ENCODE peak calls at places on chromosome 13, in eight cellular contexts. C, K, R, O, D, V, W and M are unnamed samples.
A peak's percentile ranks its signal among the peaks of the same experiment; 100 is the strongest.

GRCh38 chr13:41018583-41018909 is 570 bp downstream of the ELF1 start:
- DNase-seq in C (no peak), K (no peak), R (no peak), O (no peak), D (no peak), V (no peak), W (no peak), M (no peak)

GRCh38 chr13:23320926-23321533 is 112.5 kb downstream of the SACS start:
- DNase-seq in C (no peak), K (no peak), R (no peak), O (no peak), D (peak; percentile 4), V (no peak), W (no peak), M (no peak)

GRCh38 chr13:83752141-83752540 is 130.1 kb downstream of the SLITRK1 start:
- DNase-seq in C (no peak), K (no peak), R (no peak), O (no peak), D (peak; percentile 56), V (peak; percentile 5), W (no peak), M (no peak)

GRCh38 chr13:45989607-45990006 is 62.9 kb downstream of the ZC3H13 start:
- DNase-seq in C (no peak), K (no peak), R (no peak), O (no peak), D (no peak), V (peak; percentile 91), W (no peak), M (no peak)

GRCh38 chr13:24822640-24823039 is 58.7 kb downstream of the RNF17 start:
- DNase-seq in C (no peak), K (no peak), R (no peak), O (no peak), D (no peak), V (no peak), W (no peak), M (no peak)

GRCh38 chr13:27573265-27573664 is 47.1 kb downstream of the LNX2 start:
- DNase-seq in C (no peak), K (no peak), R (no peak), O (no peak), D (peak; percentile 80), V (peak; percentile 27), W (no peak), M (no peak)

GRCh38 chr13:20993661-20994440 is 67.5 kb downstream of the LATS2 start:
- DNase-seq in C (no peak), K (no peak), R (no peak), O (no peak), D (no peak), V (peak; percentile 66), W (no peak), M (no peak)

GRCh38 chr13:32252812-32253440 is 62.2 kb downstream of the ZAR1L start:
- DNase-seq in C (no peak), K (no peak), R (no peak), O (no peak), D (no peak), V (no peak), W (no peak), M (no peak)

GRCh38 chr13:109243311-109243951 is 543.0 kb downstream of the IRS2 start:
- DNase-seq in C (no peak), K (no peak), R (no peak), O (no peak), D (peak; percentile 88), V (peak; percentile 83), W (no peak), M (no peak)
- H3K27ac ChIP-seq in C (no peak overlapping the region), K (no peak overlapping the region), R (no peak overlapping the region), O (no peak overlapping the region), D (peak overlapping the region; percentile 77), V (peak overlapping the region; percentile 73), W (no peak overlapping the region), M (no peak overlapping the region)

GRCh38 chr13:99548448-99548847 is 47.2 kb downstream of the TM9SF2 start:
- DNase-seq in C (no peak), K (no peak), R (no peak), O (no peak), D (no peak), V (no peak), W (no peak), M (no peak)
- H3K36me3 ChIP-seq in C (peaks cover 9% of the 10 kb centered on the region), K (peaks cover 29% of the 10 kb centered on the region), R (peaks cover 45% of the 10 kb centered on the region), O (peaks cover 71% of the 10 kb centered on the region), D (peaks cover 18% of the 10 kb centered on the region), V (peaks cover 4% of the 10 kb centered on the region), W (peaks cover 14% of the 10 kb centered on the region), M (peaks cover 11% of the 10 kb centered on the region)

GRCh38 chr13:110343241-110343865 is 36.3 kb downstream of the COL4A2 start:
- DNase-seq in C (no peak), K (no peak), R (no peak), O (no peak), D (peak; percentile 87), V (no peak), W (no peak), M (no peak)

GRCh38 chr13:110339975-110340550 is 33.0 kb downstream of the COL4A2 start:
- DNase-seq in C (no peak), K (no peak), R (no peak), O (no peak), D (no peak), V (no peak), W (no peak), M (no peak)

GRCh38 chr13:110340812-110341444 is 33.8 kb downstream of the COL4A2 start:
- DNase-seq in C (no peak), K (peak; percentile 45), R (no peak), O (no peak), D (no peak), V (peak; percentile 87), W (peak; percentile 54), M (no peak)

GRCh38 chr13:110342474-110342873 is 35.4 kb downstream of the COL4A2 start:
- DNase-seq in C (no peak), K (no peak), R (no peak), O (no peak), D (no peak), V (no peak), W (no peak), M (no peak)

GRCh38 chr13:110341445-110342247 is 34.6 kb downstream of the COL4A2 start:
- DNase-seq in C (no peak), K (no peak), R (peak; percentile 36), O (no peak), D (no peak), V (peak; percentile 78), W (no peak), M (no peak)
- H3K4me3 ChIP-seq in C (no peak overlapping the region), K (peak overlapping the region; percentile 26), R (no peak overlapping the region), O (no peak overlapping the region), D (no peak overlapping the region), V (no peak overlapping the region), W (no peak overlapping the region), M (no peak overlapping the region)

GRCh38 chr13:51767100-51767499 is 36.9 kb downstream of the DHRS12 start:
- DNase-seq in C (no peak), K (no peak), R (no peak), O (no peak), D (peak; percentile 8), V (no peak), W (no peak), M (no peak)
- H3K27ac ChIP-seq in C (no peak overlapping the region), K (no peak overlapping the region), R (no peak overlapping the region), O (no peak overlapping the region), D (no peak overlapping the region), V (no peak overlapping the region), W (no peak overlapping the region), M (no peak overlapping the region)

GRCh38 chr13:110907301-110907700 is 7.6 kb downstream of the ANKRD10 start:
- DNase-seq in C (no peak), K (no peak), R (no peak), O (no peak), D (no peak), V (no peak), W (no peak), M (no peak)
- H3K36me3 ChIP-seq in C (peaks cover 3% of the 10 kb centered on the region), K (peaks cover 14% of the 10 kb centered on the region), R (peaks cover 85% of the 10 kb centered on the region), O (peaks cover 9% of the 10 kb centered on the region), D (peaks cover 48% of the 10 kb centered on the region), V (peaks cover 4% of the 10 kb centered on the region), W (no peaks in the 10 kb centered on the region), M (peaks cover 14% of the 10 kb centered on the region)

DNA sequence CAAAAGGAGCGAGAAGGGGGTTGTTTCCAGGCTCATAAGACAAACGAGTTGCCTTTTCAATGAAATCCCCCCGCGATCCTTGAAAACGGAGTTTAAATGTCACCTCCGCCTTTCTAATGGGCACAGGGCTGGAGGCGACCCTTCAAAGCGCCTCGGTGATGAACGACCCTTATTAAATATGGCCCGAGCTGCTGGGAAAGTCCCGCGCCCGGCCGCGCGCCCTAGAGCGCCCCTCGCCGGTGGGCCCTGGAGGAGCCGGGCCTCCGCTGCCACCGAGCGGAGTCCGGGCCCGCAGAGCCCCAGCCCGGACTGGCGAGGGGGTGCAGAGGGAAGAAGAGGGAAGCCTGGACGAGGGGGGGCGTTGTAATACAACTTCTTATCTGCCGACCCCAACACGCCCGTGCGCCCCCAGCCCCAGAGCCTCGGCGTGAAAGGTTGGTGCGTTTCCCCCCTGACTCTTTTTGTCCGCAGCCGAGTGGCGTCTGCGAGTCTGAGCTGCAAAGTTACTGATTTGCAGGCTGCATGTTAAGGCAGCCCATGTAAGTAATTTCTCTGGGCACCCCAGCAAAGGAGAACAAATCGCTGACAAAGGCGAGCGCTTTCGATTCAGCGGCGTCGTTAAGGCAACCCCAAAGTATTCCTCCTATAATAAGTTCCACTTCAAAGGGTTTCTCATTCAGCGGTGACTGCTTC is 11.9 kb downstream of the ZIC5 start:
- DNase-seq in C (peak; percentile 74), K (no peak), R (no peak), O (no peak), D (no peak), V (no peak), W (no peak), M (no peak)
- H3K4me3 ChIP-seq in C (peak overlapping the region; percentile 64), K (no peak overlapping the region), R (no peak overlapping the region), O (no peak overlapping the region), D (peak overlapping the region; percentile 59), V (peak overlapping the region; percentile 11), W (no peak overlapping the region), M (no peak overlapping the region)

GRCh38 chr13:112942689-112943308 is 26.2 kb upstream of the MCF2L start:
- DNase-seq in C (peak; percentile 99), K (peak; percentile 92), R (peak; percentile 90), O (peak; percentile 97), D (peak; percentile 96), V (peak; percentile 92), W (peak; percentile 100), M (peak; percentile 98)

GRCh38 chr13:112947796-112948195 is 21.2 kb upstream of the MCF2L start:
- DNase-seq in C (no peak), K (no peak), R (no peak), O (no peak), D (no peak), V (no peak), W (no peak), M (no peak)

GRCh38 chr13:112941349-112941748 is 27.7 kb upstream of the MCF2L start:
- DNase-seq in C (no peak), K (no peak), R (no peak), O (no peak), D (no peak), V (no peak), W (no peak), M (no peak)

GRCh38 chr13:112940236-112940635 is 28.8 kb upstream of the MCF2L start:
- DNase-seq in C (no peak), K (no peak), R (no peak), O (no peak), D (no peak), V (no peak), W (no peak), M (no peak)

GRCh38 chr13:112943309-112944125 is 25.5 kb upstream of the MCF2L start:
- DNase-seq in C (peak; percentile 81), K (no peak), R (no peak), O (peak; percentile 52), D (peak; percentile 28), V (peak; percentile 11), W (peak; percentile 57), M (peak; percentile 35)
- H3K27ac ChIP-seq in C (no peak overlapping the region), K (no peak overlapping the region), R (no peak overlapping the region), O (no peak overlapping the region), D (no peak overlapping the region), V (no peak overlapping the region), W (peak overlapping the region; percentile 36), M (peak overlapping the region; percentile 12)